ENCODE peak calls at places on chromosomes 16 and 17, in nine cellular contexts. One of them, this sample, is unnamed.

GRCh38 chr17:2233441-2233947 is 70.1 kb downstream of the SMG6 start:
- DNase-seq in choroid plexus epithelial cell: peak
- DNase-seq in lung: no peak
- DNase-seq in astrocyte of the spinal cord: peak
- DNase-seq in AG10803: peak
- DNase-seq in IMR-90: peak
- DNase-seq in NB4: no peak
- DNase-seq in WTC11: no peak
- DNase-seq in HFFc6: peak
- DNase-seq in this sample: no peak

GRCh38 chr16:87185983-87186382 is 131.2 kb downstream of the C16orf95 start:
- DNase-seq in choroid plexus epithelial cell: no peak
- DNase-seq in lung: no peak
- DNase-seq in astrocyte of the spinal cord: no peak
- DNase-seq in AG10803: no peak
- DNase-seq in IMR-90: no peak
- DNase-seq in NB4: no peak
- DNase-seq in WTC11: no peak
- DNase-seq in HFFc6: no peak
- DNase-seq in this sample: no peak

GRCh38 chr16:1823821-1824220 is 2.8 kb downstream of the HAGH start:
- DNase-seq in choroid plexus epithelial cell: peak
- DNase-seq in lung: no peak
- DNase-seq in astrocyte of the spinal cord: peak
- DNase-seq in AG10803: peak
- DNase-seq in IMR-90: peak
- DNase-seq in NB4: peak
- DNase-seq in WTC11: peak
- DNase-seq in HFFc6: peak
- DNase-seq in this sample: peak

GRCh38 chr17:29021251-29021650 is 15.4 kb upstream of the SEZ6 start:
- DNase-seq in choroid plexus epithelial cell: no peak
- DNase-seq in lung: no peak
- DNase-seq in astrocyte of the spinal cord: no peak
- DNase-seq in AG10803: no peak
- DNase-seq in IMR-90: no peak
- DNase-seq in NB4: no peak
- DNase-seq in WTC11: no peak
- DNase-seq in HFFc6: no peak
- DNase-seq in this sample: no peak

GRCh38 chr17:50918071-50918932 is 52.1 kb upstream of the TOB1 start:
- DNase-seq in choroid plexus epithelial cell: no peak
- DNase-seq in lung: no peak
- DNase-seq in astrocyte of the spinal cord: no peak
- DNase-seq in AG10803: no peak
- DNase-seq in IMR-90: no peak
- DNase-seq in NB4: peak
- DNase-seq in WTC11: no peak
- DNase-seq in HFFc6: no peak
- DNase-seq in this sample: no peak

GRCh38 chr16:2213817-2214720 is 571 bp downstream of the PGP start:
- DNase-seq in choroid plexus epithelial cell: peak
- DNase-seq in lung: no peak
- DNase-seq in astrocyte of the spinal cord: no peak
- DNase-seq in AG10803: no peak
- DNase-seq in IMR-90: no peak
- DNase-seq in NB4: peak
- DNase-seq in WTC11: no peak
- DNase-seq in HFFc6: no peak
- DNase-seq in this sample: no peak

GRCh38 chr16:68298907-68299515 is 11.7 kb downstream of the SLC7A6OS start:
- DNase-seq in choroid plexus epithelial cell: peak
- DNase-seq in lung: no peak
- DNase-seq in astrocyte of the spinal cord: peak
- DNase-seq in AG10803: peak
- DNase-seq in IMR-90: peak
- DNase-seq in NB4: no peak
- DNase-seq in WTC11: no peak
- DNase-seq in HFFc6: peak
- DNase-seq in this sample: no peak

GRCh38 chr17:82153745-82154375 is 55.8 kb upstream of the FASN start:
- DNase-seq in choroid plexus epithelial cell: peak
- DNase-seq in lung: peak
- DNase-seq in astrocyte of the spinal cord: peak
- DNase-seq in AG10803: peak
- DNase-seq in IMR-90: peak
- DNase-seq in NB4: peak
- DNase-seq in WTC11: peak
- DNase-seq in HFFc6: peak
- DNase-seq in this sample: peak

GRCh38 chr17:50249887-50250286 is 24.4 kb upstream of the TMEM92 start:
- DNase-seq in choroid plexus epithelial cell: no peak
- DNase-seq in lung: no peak
- DNase-seq in astrocyte of the spinal cord: no peak
- DNase-seq in AG10803: no peak
- DNase-seq in IMR-90: no peak
- DNase-seq in NB4: no peak
- DNase-seq in WTC11: no peak
- DNase-seq in HFFc6: no peak
- DNase-seq in this sample: no peak

GRCh38 chr16:89598199-89598598 is 15.2 kb upstream of the DPEP1 start:
- DNase-seq in choroid plexus epithelial cell: peak
- DNase-seq in lung: no peak
- DNase-seq in astrocyte of the spinal cord: no peak
- DNase-seq in AG10803: peak
- DNase-seq in IMR-90: peak
- DNase-seq in NB4: peak
- DNase-seq in WTC11: no peak
- DNase-seq in HFFc6: peak
- DNase-seq in this sample: no peak

GRCh38 chr16:70661918-70662641 is 15.7 kb downstream of the IL34 start:
- DNase-seq in choroid plexus epithelial cell: peak
- DNase-seq in lung: no peak
- DNase-seq in astrocyte of the spinal cord: peak
- DNase-seq in AG10803: no peak
- DNase-seq in IMR-90: no peak
- DNase-seq in NB4: no peak
- DNase-seq in WTC11: no peak
- DNase-seq in HFFc6: no peak
- DNase-seq in this sample: no peak

GRCh38 chr16:72050769-72051464 is 3.4 kb upstream of the HP start:
- DNase-seq in choroid plexus epithelial cell: peak
- DNase-seq in lung: peak
- DNase-seq in astrocyte of the spinal cord: no peak
- DNase-seq in AG10803: peak
- DNase-seq in IMR-90: peak
- DNase-seq in NB4: peak
- DNase-seq in WTC11: no peak
- DNase-seq in HFFc6: peak
- DNase-seq in this sample: no peak

GRCh38 chr17:29112780-29113295 is 67.4 kb downstream of the MYO18A start:
- DNase-seq in choroid plexus epithelial cell: no peak
- DNase-seq in lung: no peak
- DNase-seq in astrocyte of the spinal cord: peak
- DNase-seq in AG10803: peak
- DNase-seq in IMR-90: no peak
- DNase-seq in NB4: peak
- DNase-seq in WTC11: no peak
- DNase-seq in HFFc6: no peak
- DNase-seq in this sample: no peak

DNA sequence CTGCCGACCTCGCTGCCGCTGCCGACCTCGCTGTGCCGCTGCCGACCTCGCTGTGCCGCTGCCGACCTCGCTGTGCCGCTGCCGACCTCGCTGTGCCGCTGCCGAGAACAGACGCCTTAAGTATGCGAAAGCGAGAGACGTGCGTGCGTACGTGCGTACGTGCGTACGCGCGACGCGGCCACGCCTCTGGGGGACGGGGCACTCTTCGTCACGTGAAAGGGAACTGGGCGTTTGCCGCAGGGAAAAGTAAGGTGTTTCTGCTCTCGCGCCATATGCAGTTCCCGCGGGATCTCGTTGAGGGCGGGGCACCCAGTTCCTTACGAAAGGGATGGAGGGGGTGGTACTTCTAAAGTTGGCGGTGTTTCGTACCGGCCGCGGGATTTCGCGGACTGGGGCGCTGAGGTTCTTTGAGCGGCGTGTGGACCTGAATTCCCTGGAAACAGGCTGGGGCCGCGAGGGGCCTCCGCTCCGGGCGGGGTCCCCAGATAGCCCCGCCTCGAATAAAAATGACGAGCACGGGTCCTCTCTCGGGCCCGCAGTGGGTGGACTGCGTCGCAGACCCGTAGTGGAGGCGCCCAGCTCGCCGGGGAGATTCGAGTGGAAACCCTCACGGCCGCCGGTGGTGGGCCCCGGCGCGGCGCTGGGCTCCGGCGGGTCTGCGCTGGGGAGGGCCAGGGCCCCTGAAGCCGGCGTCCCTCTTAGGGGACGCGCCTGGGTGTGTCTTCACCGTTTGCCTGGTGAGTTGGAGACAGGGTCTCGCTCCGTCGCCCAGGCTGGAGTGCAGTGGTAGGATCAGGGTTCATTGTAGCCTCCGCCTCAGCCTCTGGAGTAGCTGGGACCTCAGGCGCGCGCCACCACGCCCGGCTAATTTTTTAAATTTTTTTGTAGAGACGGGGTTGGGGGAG is at the start of gene EIF4A3:
- DNase-seq in choroid plexus epithelial cell: peak
- DNase-seq in lung: peak
- DNase-seq in astrocyte of the spinal cord: peak
- DNase-seq in AG10803: peak
- DNase-seq in IMR-90: peak
- DNase-seq in NB4: peak
- DNase-seq in WTC11: peak
- DNase-seq in HFFc6: peak
- DNase-seq in this sample: peak
- TF ChIP-seq CTCF in choroid plexus epithelial cell: no peak
- TF ChIP-seq CTCF in lung: no peak
- TF ChIP-seq CTCF in astrocyte of the spinal cord: no peak
- TF ChIP-seq CTCF in AG10803: no peak
- TF ChIP-seq CTCF in IMR-90: no peak
- TF ChIP-seq CTCF in NB4: no peak
- TF ChIP-seq CTCF in WTC11: no peak
- TF ChIP-seq CTCF in HFFc6: no peak
- TF ChIP-seq CTCF in this sample: no peak

GRCh38 chr17:74990581-74991105 is 3.2 kb downstream of the CDR2L start:
- DNase-seq in choroid plexus epithelial cell: no peak
- DNase-seq in lung: no peak
- DNase-seq in astrocyte of the spinal cord: no peak
- DNase-seq in AG10803: no peak
- DNase-seq in IMR-90: no peak
- DNase-seq in NB4: no peak
- DNase-seq in WTC11: no peak
- DNase-seq in HFFc6: no peak
- DNase-seq in this sample: no peak

GRCh38 chr17:74986206-74986576 is 1.2 kb upstream of the CDR2L start:
- DNase-seq in choroid plexus epithelial cell: no peak
- DNase-seq in lung: no peak
- DNase-seq in astrocyte of the spinal cord: no peak
- DNase-seq in AG10803: no peak
- DNase-seq in IMR-90: no peak
- DNase-seq in NB4: no peak
- DNase-seq in WTC11: no peak
- DNase-seq in HFFc6: no peak
- DNase-seq in this sample: no peak

GRCh38 chr17:74992223-74992622 is 4.8 kb downstream of the CDR2L start:
- DNase-seq in choroid plexus epithelial cell: no peak
- DNase-seq in lung: no peak
- DNase-seq in astrocyte of the spinal cord: no peak
- DNase-seq in AG10803: no peak
- DNase-seq in IMR-90: no peak
- DNase-seq in NB4: peak
- DNase-seq in WTC11: no peak
- DNase-seq in HFFc6: no peak
- DNase-seq in this sample: no peak

GRCh38 chr17:74987418-74987908 is at the start of gene CDR2L:
- DNase-seq in choroid plexus epithelial cell: peak
- DNase-seq in lung: peak
- DNase-seq in astrocyte of the spinal cord: peak
- DNase-seq in AG10803: peak
- DNase-seq in IMR-90: peak
- DNase-seq in NB4: peak
- DNase-seq in WTC11: peak
- DNase-seq in HFFc6: peak
- DNase-seq in this sample: peak

DNA sequence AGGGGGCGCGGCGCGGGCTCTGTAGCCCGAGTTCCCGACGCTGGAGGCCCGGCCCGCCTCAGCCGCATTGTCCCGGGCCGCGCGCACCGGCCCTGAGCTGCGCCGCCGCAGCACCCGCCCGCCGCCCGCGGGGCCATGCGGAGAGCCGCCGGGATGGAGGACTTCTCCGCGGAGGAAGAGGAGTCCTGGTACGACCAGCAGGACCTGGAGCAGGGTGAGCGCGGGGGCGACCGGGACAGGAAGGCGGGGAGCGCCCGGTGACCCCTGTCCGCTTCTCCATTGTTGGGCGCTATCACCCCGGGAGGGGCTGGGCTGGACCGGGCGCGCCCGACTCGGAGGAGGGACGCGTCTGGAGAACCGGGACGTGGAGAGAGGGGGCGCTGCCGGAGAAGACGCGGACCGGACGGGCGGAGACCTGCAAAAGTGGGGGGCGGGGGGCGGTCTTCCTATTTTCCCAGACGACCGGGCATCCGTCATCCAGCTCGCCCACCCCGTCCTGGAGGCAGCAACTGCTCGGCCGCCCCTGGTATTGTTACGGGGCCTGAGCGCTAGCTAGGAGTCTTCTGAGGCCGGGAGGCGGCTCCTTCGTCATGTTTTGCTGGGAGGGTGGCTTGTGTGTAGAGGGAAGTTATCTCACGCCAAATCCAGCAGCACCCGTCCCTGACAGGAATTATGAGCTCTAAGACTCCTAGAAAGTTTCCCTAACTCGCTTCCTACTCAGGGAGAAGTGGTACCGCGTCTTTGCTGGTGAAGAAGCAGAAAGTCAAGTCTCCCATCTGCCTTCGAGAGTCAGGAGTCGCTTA is 678 bp downstream of the CDR2L start:
- DNase-seq in choroid plexus epithelial cell: peak
- DNase-seq in lung: peak
- DNase-seq in astrocyte of the spinal cord: peak
- DNase-seq in AG10803: peak
- DNase-seq in IMR-90: peak
- DNase-seq in NB4: peak
- DNase-seq in WTC11: peak
- DNase-seq in HFFc6: peak
- DNase-seq in this sample: peak
- TF ChIP-seq CTCF in choroid plexus epithelial cell: peak
- TF ChIP-seq CTCF in lung: no peak
- TF ChIP-seq CTCF in astrocyte of the spinal cord: peak
- TF ChIP-seq CTCF in AG10803: peak
- TF ChIP-seq CTCF in IMR-90: peak
- TF ChIP-seq CTCF in NB4: no peak
- TF ChIP-seq CTCF in WTC11: no peak
- TF ChIP-seq CTCF in HFFc6: peak
- TF ChIP-seq CTCF in this sample: peak

GRCh38 chr17:36944488-36945040 is 4.2 kb upstream of the AATF start:
- DNase-seq in choroid plexus epithelial cell: no peak
- DNase-seq in lung: no peak
- DNase-seq in astrocyte of the spinal cord: no peak
- DNase-seq in AG10803: no peak
- DNase-seq in IMR-90: no peak
- DNase-seq in NB4: no peak
- DNase-seq in WTC11: no peak
- DNase-seq in HFFc6: no peak
- DNase-seq in this sample: no peak
- TF ChIP-seq CTCF in choroid plexus epithelial cell: no peak
- TF ChIP-seq CTCF in lung: no peak
- TF ChIP-seq CTCF in astrocyte of the spinal cord: no peak
- TF ChIP-seq CTCF in AG10803: no peak
- TF ChIP-seq CTCF in IMR-90: no peak
- TF ChIP-seq CTCF in NB4: no peak
- TF ChIP-seq CTCF in WTC11: no peak
- TF ChIP-seq CTCF in HFFc6: no peak
- TF ChIP-seq CTCF in this sample: no peak

GRCh38 chr17:36545093-36545464 is 360 bp downstream of the GGNBP2 start:
- DNase-seq in choroid plexus epithelial cell: no peak
- DNase-seq in lung: no peak
- DNase-seq in astrocyte of the spinal cord: no peak
- DNase-seq in AG10803: no peak
- DNase-seq in IMR-90: no peak
- DNase-seq in NB4: no peak
- DNase-seq in WTC11: no peak
- DNase-seq in HFFc6: no peak
- DNase-seq in this sample: no peak
- TF ChIP-seq CTCF in choroid plexus epithelial cell: no peak
- TF ChIP-seq CTCF in lung: no peak
- TF ChIP-seq CTCF in astrocyte of the spinal cord: no peak
- TF ChIP-seq CTCF in AG10803: no peak
- TF ChIP-seq CTCF in IMR-90: no peak
- TF ChIP-seq CTCF in NB4: no peak
- TF ChIP-seq CTCF in WTC11: no peak
- TF ChIP-seq CTCF in HFFc6: no peak
- TF ChIP-seq CTCF in this sample: no peak

This sample was measured in AG04450.